ENCODE peak calls at places on chromosomes 6 and 20, in six cellular contexts. K is T-helper 2 cell; T is IMR-90; J is psoas muscle; I is NCI-H345; S is central memory CD4-positive, alpha-beta T cell. M is an unnamed sample.

GRCh38 chr6:149478631-149479314 is 6.0 kb downstream of the ZC3H12D start:
- DNase-seq in K (no peak), T (no peak), J (no peak), I (no peak), S (no peak), M (no peak)

GRCh38 chr20:14337400-14338171 is at the start of gene FLRT3:
- DNase-seq in K (no peak), T (peak), J (peak), I (peak), S (no peak), M (peak)

GRCh38 chr6:52389626-52390360 is 27.8 kb downstream of the PAQR8 start:
- DNase-seq in K (peak), T (peak), J (peak), I (peak), S (peak), M (peak)

GRCh38 chr20:45323731-45324130 is 15.6 kb upstream of the MATN4 start:
- DNase-seq in K (no peak), T (peak), J (no peak), I (no peak), S (no peak), M (no peak)

GRCh38 chr6:93418448-93419303 is 683 bp downstream of the EPHA7 start:
- DNase-seq in K (no peak), T (no peak), J (peak), I (peak), S (no peak), M (peak)

GRCh38 chr6:121826156-121826810 is 390.8 kb downstream of the GJA1 start:
- DNase-seq in K (no peak), T (peak), J (no peak), I (no peak), S (no peak), M (no peak)

GRCh38 chr6:128209771-128210170 is 308.9 kb upstream of the THEMIS start:
- DNase-seq in K (no peak), T (peak), J (no peak), I (no peak), S (no peak), M (no peak)

GRCh38 chr6:42507901-42508300 is 55.9 kb upstream of the UBR2 start:
- DNase-seq in K (no peak), T (peak), J (no peak), I (no peak), S (no peak), M (no peak)